ENCODE peak calls at places on chromosomes 6 and 20, in seven cellular contexts. D is heart left ventricle, L is GM23248, F is DND-41, B is heart right ventricle, N is spleen, I is iPS DF 6.9. G is an unnamed sample.

GRCh38 chr6:106039836-106040592 is 46.1 kb upstream of the PRDM1 start:
- DNase-seq in F (no peak), I (no peak), B (no peak), N (no peak), D (no peak), L (no peak), G (no peak)

GRCh38 chr20:49268600-49269365 is 9.1 kb downstream of the ZNFX1 start:
- DNase-seq in N (no peak), D (no peak), L (peak; percentile 69), F (no peak), I (no peak), B (no peak), G (no peak)

GRCh38 chr6:159170999-159171712 is 2.0 kb downstream of the FNDC1 start:
- DNase-seq in B (peak; percentile 20), F (no peak), D (peak; percentile 35), I (no peak), N (no peak), L (peak; percentile 92), G (no peak)

GRCh38 chr20:46872315-46873211 is 22.1 kb upstream of the EYA2 start:
- DNase-seq in L (peak; percentile 21), F (peak; percentile 10), I (no peak), D (no peak), N (no peak), B (no peak), G (no peak)

GRCh38 chr20:10761232-10761631 is 87.4 kb upstream of the JAG1 start:
- DNase-seq in F (no peak), I (no peak), D (no peak), L (no peak), B (no peak), N (no peak), G (no peak)

GRCh38 chr6:95578106-95578410 is 723 bp downstream of the MANEA start:
- DNase-seq in L (no peak), F (no peak), N (peak; percentile 87), D (no peak), I (no peak), B (peak; percentile 18), G (no peak)

GRCh38 chr6:143742070-143742954 is 64.5 kb downstream of the PHACTR2 start:
- DNase-seq in F (no peak), B (no peak), D (no peak), I (no peak), N (no peak), L (peak; percentile 48), G (no peak)

GRCh38 chr6:106825156-106825555 is 149.4 kb downstream of the CD24 start:
- DNase-seq in D (no peak), N (no peak), F (no peak), B (no peak), L (no peak), I (no peak), G (no peak)

GRCh38 chr6:89050697-89051096 is 29.9 kb upstream of the PNRC1 start:
- DNase-seq in N (no peak), F (no peak), B (no peak), L (no peak), D (no peak), I (no peak), G (no peak)

GRCh38 chr6:149140910-149141290 is 176.6 kb upstream of the TAB2 start:
- DNase-seq in D (no peak), F (no peak), L (no peak), I (no peak), N (no peak), B (no peak), G (no peak)

GRCh38 chr6:39688494-39688893 is 36.7 kb downstream of the KIF6 start:
- DNase-seq in F (no peak), N (no peak), L (peak; percentile 86), I (no peak), D (no peak), B (no peak), G (no peak)

GRCh38 chr6:106858653-106859092 is 115.9 kb downstream of the CD24 start:
- DNase-seq in F (no peak), D (no peak), L (peak; percentile 73), I (no peak), N (no peak), B (no peak), G (no peak)

GRCh38 chr20:1566701-1567100 is 9.2 kb upstream of the SIRPD start:
- DNase-seq in I (no peak), L (peak; percentile 70), F (no peak), N (no peak), D (no peak), B (no peak), G (no peak)

GRCh38 chr20:41425180-41425884 is 58.7 kb upstream of the EMILIN3 start:
- DNase-seq in F (no peak), B (no peak), L (peak; percentile 64), N (no peak), I (no peak), D (no peak), G (no peak)

GRCh38 chr20:19566226-19566960 is 191.7 kb upstream of the RIN2 start:
- DNase-seq in B (no peak), N (no peak), I (no peak), D (no peak), L (peak; percentile 37), F (no peak), G (no peak)

GRCh38 chr6:3841066-3841454 is 8.1 kb upstream of the FAM50B start:
- DNase-seq in B (no peak), N (no peak), F (no peak), I (no peak), L (peak; percentile 68), D (no peak), G (no peak)

GRCh38 chr6:3843379-3844096 is 5.6 kb upstream of the FAM50B start:
- DNase-seq in B (no peak), N (no peak), I (no peak), D (no peak), L (peak; percentile 50), F (no peak), G (no peak)

GRCh38 chr6:3838992-3839867 is 9.9 kb upstream of the FAM50B start:
- DNase-seq in L (peak; percentile 70), F (no peak), I (no peak), B (no peak), N (no peak), D (no peak), G (peak; percentile 72)

GRCh38 chr6:3844097-3844463 is 5.1 kb upstream of the FAM50B start:
- DNase-seq in L (peak; percentile 86), B (no peak), F (no peak), N (no peak), I (no peak), D (no peak), G (no peak)

DNA sequence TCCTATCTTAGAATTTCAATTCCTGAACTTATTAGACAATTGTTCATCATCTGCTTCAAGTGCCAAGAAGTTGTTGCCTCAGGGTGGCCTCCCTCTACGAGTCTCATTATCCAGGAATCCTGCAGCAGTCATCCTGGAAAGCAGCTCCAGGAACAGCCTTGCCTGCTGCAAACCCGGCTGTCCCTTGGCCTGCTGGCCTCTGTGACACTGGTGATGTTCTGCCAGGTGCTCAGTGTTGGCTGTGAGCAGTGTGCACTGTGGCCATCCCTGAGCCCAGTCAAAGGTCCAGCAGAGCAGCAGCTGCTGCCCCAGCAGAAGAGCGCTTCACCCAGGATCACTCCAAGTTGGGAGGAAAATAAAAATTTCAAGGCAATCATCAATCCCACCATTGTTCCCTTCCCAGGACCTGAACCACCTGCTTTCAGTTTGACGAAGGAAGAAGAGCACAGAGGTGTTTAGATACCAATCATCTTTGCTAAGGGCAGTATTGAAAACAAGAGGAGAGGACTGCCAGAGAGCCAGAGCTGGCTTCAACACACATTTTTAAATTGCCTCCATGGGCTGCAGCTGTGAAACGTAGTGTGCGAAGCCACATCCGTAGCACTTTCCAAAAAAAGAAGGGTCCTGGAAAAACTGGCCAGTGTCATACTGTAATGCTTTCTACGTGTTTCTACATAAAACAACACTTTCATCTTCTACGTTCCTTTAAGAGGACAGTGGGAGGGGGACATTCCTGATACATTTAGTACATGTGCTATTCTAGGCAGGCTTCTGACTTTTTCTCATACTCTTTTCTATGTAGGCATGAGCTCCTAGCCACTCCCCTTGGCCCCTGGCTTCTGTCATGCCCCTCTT is 7.2 kb upstream of the FAM50B start:
- DNase-seq in F (no peak), L (peak; percentile 95), I (no peak), B (no peak), N (no peak), D (no peak), G (peak; percentile 90)
- H3K27ac ChIP-seq in F (no peak overlapping the region), L (peak overlapping the region; percentile 81), I (no peak overlapping the region), B (no peak overlapping the region), N (no peak overlapping the region), D (no peak overlapping the region), G (peak overlapping the region; percentile 64)

DNA sequence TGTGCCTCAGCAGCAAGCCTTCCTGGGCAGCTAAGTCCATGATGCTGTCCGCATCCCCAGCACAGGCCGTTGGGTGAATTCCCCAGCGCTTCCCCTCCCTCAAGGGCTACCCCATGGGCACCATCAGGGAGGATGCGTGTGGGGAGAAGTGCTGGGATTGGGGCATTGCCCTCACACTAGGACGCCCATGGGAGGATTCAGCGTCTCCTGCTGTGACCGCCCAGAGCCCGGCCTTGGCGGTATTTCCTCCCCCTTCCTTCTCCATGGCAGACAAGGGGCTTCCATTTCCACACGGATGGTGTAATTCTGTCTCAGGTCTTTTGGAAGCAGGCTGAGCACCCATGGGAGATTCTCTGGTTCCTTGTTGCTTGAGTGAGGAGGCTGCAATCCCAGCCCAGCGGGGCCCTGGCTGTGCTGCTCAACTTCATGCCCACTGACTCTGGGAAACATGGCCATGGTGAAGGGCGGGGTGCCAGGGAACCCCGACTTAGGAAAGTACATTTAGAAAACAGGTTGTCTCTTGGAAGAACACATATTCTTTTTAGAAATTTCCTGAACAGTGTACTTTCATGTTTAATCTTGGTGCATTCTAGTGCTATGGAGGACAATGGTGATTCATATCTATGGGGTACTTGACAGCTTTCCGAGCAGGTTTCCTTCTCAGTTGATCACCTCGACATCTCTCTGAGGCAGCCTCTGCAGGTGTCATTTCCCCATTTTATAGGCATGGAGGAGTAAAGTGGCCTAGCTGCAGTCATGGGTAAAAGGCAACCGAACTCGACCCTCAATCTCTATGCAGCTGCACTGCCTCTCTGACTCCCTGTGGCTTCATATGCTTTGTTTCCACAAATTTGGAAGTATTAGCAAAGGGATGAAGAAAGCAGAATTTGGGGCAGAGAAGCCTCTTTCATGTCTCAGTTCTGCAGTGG is 178.2 kb upstream of the CST7 start:
- DNase-seq in F (peak; percentile 1), N (peak; percentile 45), L (no peak), B (no peak), D (no peak), I (no peak), G (no peak)
- H3K27me3 ChIP-seq in F (no peaks in the 10 kb centered on the region), N (no peaks in the 10 kb centered on the region), L (peaks cover 6% of the 10 kb centered on the region), B (peaks cover 32% of the 10 kb centered on the region), D (no peaks in the 10 kb centered on the region), I (no peaks in the 10 kb centered on the region), G (peaks cover 4% of the 10 kb centered on the region)

DNA sequence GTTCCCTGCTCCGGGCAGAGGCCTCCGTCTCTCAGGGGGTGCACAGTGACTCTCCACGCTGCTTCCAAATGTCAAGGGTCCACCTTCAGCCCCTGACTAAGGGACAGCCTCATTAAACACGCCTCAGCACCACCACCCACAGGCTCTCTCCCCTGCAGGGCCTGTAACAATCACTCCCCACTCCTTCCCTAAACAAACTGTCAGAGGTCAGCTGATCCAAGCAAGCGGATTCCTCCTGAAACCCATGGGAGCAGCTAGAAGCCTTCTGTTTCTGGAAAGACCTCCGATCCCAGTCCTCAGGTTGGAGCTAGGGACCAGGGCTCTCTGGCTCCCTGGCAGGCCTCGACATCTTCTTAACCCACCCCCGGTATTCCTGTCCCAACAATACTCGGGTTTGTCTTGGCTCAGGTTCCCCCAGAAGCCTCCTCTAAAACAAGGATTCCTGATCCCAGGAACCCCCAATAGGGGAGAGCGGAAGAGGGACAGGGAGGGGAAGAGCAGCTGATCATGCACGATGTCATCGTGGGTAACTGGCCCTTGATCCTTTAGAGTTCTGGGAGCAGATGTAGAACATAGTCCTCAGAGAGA is 180.9 kb downstream of the ZNF217 start:
- DNase-seq in D (no peak), F (no peak), I (peak; percentile 2), L (no peak), B (no peak), N (no peak), G (no peak)
- H3K4me3 ChIP-seq in D (no peak overlapping the region), F (no peak overlapping the region), I (no peak overlapping the region), L (no peak overlapping the region), B (no peak overlapping the region), N (no peak overlapping the region), G (no peak overlapping the region)

GRCh38 chr6:52598123-52598823 is 21.4 kb upstream of the TRAM2 start:
- DNase-seq in N (no peak), L (peak; percentile 93), I (no peak), D (peak; percentile 61), F (peak; percentile 49), B (peak; percentile 36), G (peak; percentile 75)
- H3K27ac ChIP-seq in N (peak overlapping the region; percentile 70), L (peak overlapping the region; percentile 96), I (no peak overlapping the region), D (no peak overlapping the region), F (no peak overlapping the region), B (peak overlapping the region; percentile 36), G (no peak overlapping the region)